ENCODE peak calls at places on chromosomes 13 and 19, in seven cellular contexts. H is DND-41, A is neural progenitor cell, P is HCT116, K is PC-9, T is IMR-90, F is fibroblast of lung. Z is an unnamed sample.

GRCh38 chr19:47005873-47006272 is 13.8 kb upstream of the NPAS1 start:
- DNase-seq in H (peak; percentile 40), A (no peak), P (peak; percentile 10), K (no peak), T (no peak), F (no peak), Z (peak; percentile 50)

GRCh38 chr13:50081106-50081898 is 66.1 kb downstream of the KCNRG start:
- DNase-seq in H (peak; percentile 74), A (peak; percentile 85), P (no peak), K (no peak), T (no peak), F (no peak), Z (peak; percentile 63)

GRCh38 chr19:41934849-41935374 is 6.7 kb upstream of the ERFL start:
- DNase-seq in H (peak; percentile 82), A (peak; percentile 88), P (peak; percentile 43), K (no peak), T (peak; percentile 49), F (peak; percentile 42), Z (peak; percentile 89)

GRCh38 chr19:56836059-56836458 is 4.5 kb downstream of the PEG3 start:
- DNase-seq in H (no peak), A (no peak), P (no peak), K (no peak), T (no peak), F (no peak), Z (no peak)

GRCh38 chr13:46031581-46032263 is 20.8 kb downstream of the ZC3H13 start:
- DNase-seq in H (no peak), A (no peak), P (no peak), K (no peak), T (peak; percentile 55), F (peak; percentile 91), Z (no peak)

GRCh38 chr13:113969973-113970611 is 3.8 kb downstream of the C13orf46 start:
- DNase-seq in H (no peak), A (no peak), P (no peak), K (peak; percentile 78), T (no peak), F (no peak), Z (no peak)

GRCh38 chr19:39830406-39830805 is 3.6 kb downstream of the DYRK1B start:
- DNase-seq in H (no peak), A (no peak), P (no peak), K (no peak), T (no peak), F (no peak), Z (no peak)

GRCh38 chr13:45055198-45055901 is 65.0 kb upstream of the GTF2F2 start:
- DNase-seq in H (no peak), A (no peak), P (peak; percentile 70), K (peak; percentile 95), T (peak; percentile 93), F (peak; percentile 77), Z (no peak)

GRCh38 chr19:19474950-19475781 is 40.2 kb downstream of the TSSK6 start:
- DNase-seq in H (no peak), A (peak; percentile 49), P (no peak), K (no peak), T (no peak), F (no peak), Z (peak; percentile 83)

GRCh38 chr13:79680485-79680884 is 199.5 kb downstream of the NDFIP2 start:
- DNase-seq in H (no peak), A (no peak), P (no peak), K (no peak), T (no peak), F (no peak), Z (no peak)

GRCh38 chr13:51811046-51811445 is 7.1 kb upstream of the DHRS12 start:
- DNase-seq in H (no peak), A (no peak), P (no peak), K (no peak), T (no peak), F (no peak), Z (no peak)

GRCh38 chr19:48962029-48962848 is 2.9 kb upstream of the FTL start:
- DNase-seq in H (no peak), A (no peak), P (no peak), K (peak; percentile 72), T (no peak), F (peak; percentile 42), Z (peak; percentile 71)

GRCh38 chr13:80033286-80033685 is 307.6 kb downstream of the SPRY2 start:
- DNase-seq in H (no peak), A (no peak), P (no peak), K (no peak), T (no peak), F (no peak), Z (no peak)

GRCh38 chr13:67156718-67157049 is 73.5 kb downstream of the PCDH9 start:
- DNase-seq in H (no peak), A (peak; percentile 50), P (no peak), K (no peak), T (no peak), F (no peak), Z (peak; percentile 31)

GRCh38 chr13:35255241-35255640 is 221.2 kb downstream of the MAB21L1 start:
- DNase-seq in H (no peak), A (no peak), P (no peak), K (no peak), T (no peak), F (no peak), Z (no peak)

GRCh38 chr13:60716296-60716695 is 319.3 kb downstream of the TDRD3 start:
- DNase-seq in H (no peak), A (no peak), P (no peak), K (no peak), T (no peak), F (no peak), Z (no peak)

GRCh38 chr19:15317392-15318011 is 14.8 kb downstream of the BRD4 start:
- DNase-seq in H (no peak), A (no peak), P (no peak), K (no peak), T (peak; percentile 80), F (peak; percentile 63), Z (no peak)

GRCh38 chr19:19342086-19343015 is 21.7 kb downstream of the MAU2 start:
- DNase-seq in H (no peak), A (peak; percentile 83), P (peak; percentile 26), K (peak; percentile 51), T (peak; percentile 46), F (peak; percentile 57), Z (peak; percentile 92)

GRCh38 chr19:6551091-6551490 is 20.3 kb downstream of the TNFSF9 start:
- DNase-seq in H (no peak), A (no peak), P (no peak), K (no peak), T (no peak), F (no peak), Z (no peak)
- H2AFZ ChIP-seq in H (no peak overlapping the region), A (peak overlapping the region; percentile 32), P (no peak overlapping the region), K (no peak overlapping the region), T (no peak overlapping the region), F (no peak overlapping the region), Z (no peak overlapping the region)

DNA sequence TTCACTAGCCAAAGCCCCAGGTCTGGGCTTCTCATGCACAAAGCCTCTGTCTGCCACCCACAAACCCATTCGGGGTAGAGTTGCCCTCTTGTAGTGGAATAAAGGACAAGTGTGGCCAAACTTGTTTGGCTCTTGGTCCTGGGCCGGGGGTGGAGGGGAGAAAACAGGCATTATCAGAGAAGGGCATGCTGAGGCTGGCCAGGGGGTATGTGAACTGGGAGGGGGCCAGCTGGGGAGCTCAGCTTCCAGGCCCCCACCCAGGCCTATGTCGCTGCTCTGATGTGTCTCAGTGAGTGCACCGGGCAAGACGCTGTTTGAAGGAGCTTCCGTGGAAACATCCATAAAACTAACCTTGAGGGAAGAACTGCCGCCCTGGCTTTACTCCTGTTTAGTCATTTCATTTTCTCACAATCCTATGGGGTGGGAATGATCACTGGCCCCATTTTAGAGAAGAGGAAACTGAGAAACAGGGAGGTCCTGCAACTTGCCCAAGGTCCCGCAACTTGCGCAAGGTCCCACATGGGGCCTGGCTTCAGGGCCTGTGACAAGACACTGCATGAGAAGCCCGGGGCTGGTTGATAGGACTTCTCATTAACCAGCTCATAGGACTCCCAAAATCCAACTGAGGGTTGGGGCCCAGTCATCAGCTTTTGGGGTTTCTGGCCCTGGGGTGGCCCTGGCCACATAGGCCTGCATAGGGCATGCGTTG is 30.8 kb downstream of the CCNE1 start:
- DNase-seq in H (no peak), A (no peak), P (no peak), K (no peak), T (no peak), F (no peak), Z (no peak)
- H2AFZ ChIP-seq in H (no peak overlapping the region), A (no peak overlapping the region), P (no peak overlapping the region), K (no peak overlapping the region), T (no peak overlapping the region), F (no peak overlapping the region), Z (no peak overlapping the region)

DNA sequence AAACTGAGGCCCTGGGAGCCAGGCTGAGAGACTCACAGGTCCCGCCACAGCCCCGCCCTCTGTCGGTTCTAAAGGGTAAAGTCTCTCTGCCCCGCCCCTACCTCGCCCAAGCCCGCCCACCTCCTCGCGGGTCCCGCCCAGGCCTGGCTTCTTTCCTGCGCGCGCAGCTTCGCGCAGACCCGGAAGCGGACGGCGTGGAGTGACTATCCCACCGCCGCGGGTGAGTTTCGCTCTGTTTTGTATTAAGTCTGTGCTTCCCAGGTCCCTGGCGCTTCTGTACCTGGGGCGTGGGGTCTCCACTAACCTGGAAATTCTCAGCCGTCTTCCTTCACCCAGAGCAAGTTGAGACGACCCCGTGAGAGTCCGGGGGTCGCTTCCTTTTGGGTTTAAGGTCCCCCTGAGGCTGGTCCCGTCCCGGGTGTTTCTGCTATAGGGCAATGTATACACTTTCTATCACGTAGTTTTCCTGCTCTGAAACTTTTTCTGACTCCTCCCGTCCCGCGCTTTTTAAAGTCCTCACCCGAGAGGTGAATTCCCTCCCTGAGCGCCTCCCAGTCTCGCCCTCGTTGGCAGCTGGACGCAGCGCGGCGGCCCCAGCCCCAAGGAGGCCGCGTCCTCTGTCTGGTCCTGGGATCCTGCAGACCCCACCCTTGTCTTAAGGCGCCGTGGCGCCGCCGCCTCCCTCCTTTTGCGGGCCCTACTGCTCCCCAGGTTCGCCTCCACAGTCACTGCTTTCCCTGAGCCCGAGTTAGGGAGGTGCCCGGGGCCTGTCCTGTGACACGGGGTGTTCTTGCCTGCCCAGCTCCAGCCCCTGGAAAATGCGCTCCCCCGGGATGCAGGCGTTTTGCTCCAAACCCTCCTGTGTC is at the start of gene ZNF765:
- DNase-seq in H (peak; percentile 93), A (peak; percentile 98), P (peak; percentile 68), K (peak; percentile 72), T (peak; percentile 85), F (peak; percentile 91), Z (peak; percentile 94)
- H2AFZ ChIP-seq in H (peak within 1 kb of the TSS; percentile 91), A (peak within 1 kb of the TSS; percentile 89), P (no peak within 1 kb of the TSS), K (peak within 1 kb of the TSS; percentile 90), T (peak within 1 kb of the TSS; percentile 92), F (peak within 1 kb of the TSS; percentile 85), Z (peak within 1 kb of the TSS; percentile 41)

DNA sequence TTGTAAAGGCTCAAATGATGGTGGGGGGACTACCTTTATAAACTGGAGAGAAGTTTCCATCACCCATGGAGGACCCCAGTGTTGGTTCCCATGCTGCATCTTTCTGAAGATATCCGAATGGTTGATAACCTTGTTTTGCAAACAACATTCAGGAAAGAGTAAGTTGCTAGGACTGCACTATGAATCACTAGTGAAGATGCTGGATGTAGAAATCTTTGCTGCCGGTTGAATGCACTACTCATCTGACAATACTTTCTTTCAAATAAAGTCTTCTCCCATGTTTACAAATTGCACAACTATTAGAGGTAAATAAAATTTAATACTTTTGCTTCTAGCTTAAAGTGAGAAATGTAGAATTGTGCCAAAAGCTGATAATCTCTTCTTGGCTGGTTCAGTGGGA is 198.4 kb upstream of the SLITRK6 start:
- DNase-seq in H (no peak), A (no peak), P (no peak), K (no peak), T (no peak), F (no peak), Z (no peak)
- H2AFZ ChIP-seq in H (no peak overlapping the region), A (no peak overlapping the region), P (no peak overlapping the region), K (no peak overlapping the region), T (no peak overlapping the region), F (no peak overlapping the region), Z (no peak overlapping the region)